ENCODE peak calls at places on chromosomes 7 and 10, in four cellular contexts. K, T, Z and W are unnamed samples.

GRCh38 chr7:24968165-24968564 is 11.8 kb downstream of the OSBPL3 start:
- DNase-seq in K (peak), T (no peak), Z (no peak), W (no peak)

GRCh38 chr7:138460176-138460648 is at the start of gene TRIM24:
- DNase-seq in K (no peak), T (peak), Z (peak), W (no peak)

GRCh38 chr10:88401671-88402347 is 181.3 kb downstream of the RNLS start:
- DNase-seq in K (peak), T (no peak), Z (peak), W (no peak)

GRCh38 chr7:103373866-103374643 is 26.6 kb downstream of the PSMC2 start:
- DNase-seq in K (no peak), T (no peak), Z (no peak), W (no peak)

GRCh38 chr7:4042402-4042801 is 639.7 kb upstream of the FOXK1 start:
- DNase-seq in K (no peak), T (no peak), Z (no peak), W (no peak)

GRCh38 chr10:128843972-128844371 is 623.1 kb upstream of the MGMT start:
- DNase-seq in K (no peak), T (no peak), Z (peak), W (no peak)

GRCh38 chr10:62079885-62080559 is 178.5 kb downstream of the ARID5B start:
- DNase-seq in K (no peak), T (no peak), Z (no peak), W (no peak)

GRCh38 chr7:122864016-122864415 is 22.2 kb downstream of the CADPS2 start:
- DNase-seq in K (no peak), T (no peak), Z (peak), W (no peak)

GRCh38 chr7:36151921-36152755 is 916 bp upstream of the EEPD1 start:
- DNase-seq in K (no peak), T (no peak), Z (no peak), W (no peak)

GRCh38 chr7:116097365-116098009 is 66.9 kb upstream of the TFEC start:
- DNase-seq in K (peak), T (no peak), Z (peak), W (peak)

GRCh38 chr7:132298782-132299181 is 277.5 kb downstream of the PLXNA4 start:
- DNase-seq in K (peak), T (no peak), Z (peak), W (no peak)

GRCh38 chr7:91875851-91876250 is 4.7 kb downstream of the MTERF1 start:
- DNase-seq in K (peak), T (no peak), Z (peak), W (no peak)

GRCh38 chr7:17532861-17533404 is 234.5 kb downstream of the AHR start:
- DNase-seq in K (peak), T (no peak), Z (peak), W (peak)

GRCh38 chr7:138729444-138729843 is 28.3 kb upstream of the SVOPL start:
- DNase-seq in K (no peak), T (no peak), Z (no peak), W (no peak)

GRCh38 chr7:20749896-20750295 is 36.8 kb downstream of the SP8 start:
- DNase-seq in K (no peak), T (no peak), Z (no peak), W (no peak)

GRCh38 chr10:118264838-118265470 is 77.2 kb downstream of the FAM204A start:
- DNase-seq in K (no peak), T (no peak), Z (no peak), W (no peak)

GRCh38 chr7:143887078-143887477 is 14.9 kb downstream of the TCAF1 start:
- DNase-seq in K (no peak), T (no peak), Z (no peak), W (no peak)

GRCh38 chr10:91412688-91413087 is 2.5 kb downstream of the HECTD2 start:
- DNase-seq in K (no peak), T (no peak), Z (no peak), W (no peak)

GRCh38 chr10:126021833-126022500 is 125.6 kb downstream of the FANK1 start:
- DNase-seq in K (no peak), T (no peak), Z (no peak), W (no peak)

GRCh38 chr10:125866421-125867029 is 14.6 kb downstream of the DHX32 start:
- DNase-seq in K (no peak), T (no peak), Z (no peak), W (no peak)

GRCh38 chr10:14659626-14660196 is 115.0 kb downstream of the FAM107B start:
- DNase-seq in K (no peak), T (no peak), Z (peak), W (no peak)

GRCh38 chr7:26492816-26493215 is 201.2 kb downstream of the SNX10 start:
- DNase-seq in K (no peak), T (no peak), Z (no peak), W (no peak)

GRCh38 chr7:90485734-90486316 is 16.4 kb downstream of the PTTG1IP2 start:
- DNase-seq in K (no peak), T (no peak), Z (no peak), W (no peak)

GRCh38 chr7:92781117-92781720 is 55.2 kb downstream of the CDK6 start:
- DNase-seq in K (peak), T (no peak), Z (peak), W (no peak)

GRCh38 chr7:81175291-81175942 is 256.6 kb upstream of the SEMA3C start:
- DNase-seq in K (no peak), T (no peak), Z (no peak), W (no peak)

GRCh38 chr7:157442456-157442855 is 105.7 kb downstream of the DNAJB6 start:
- DNase-seq in K (no peak), T (no peak), Z (no peak), W (no peak)

GRCh38 chr10:119680668-119681070 is 29.5 kb downstream of the BAG3 start:
- DNase-seq in K (no peak), T (no peak), Z (no peak), W (no peak)

GRCh38 chr10:97683556-97684357 is 3.3 kb downstream of the AVPI1 start:
- DNase-seq in K (peak), T (no peak), Z (peak), W (peak)

GRCh38 chr10:116105259-116105658 is 167.7 kb downstream of the GFRA1 start:
- DNase-seq in K (no peak), T (no peak), Z (no peak), W (no peak)

GRCh38 chr7:47488969-47489342 is 93.0 kb downstream of the TNS3 start:
- DNase-seq in K (no peak), T (no peak), Z (no peak), W (no peak)

GRCh38 chr7:139960158-139960557 is 102.6 kb downstream of the PARP12 start:
- DNase-seq in K (peak), T (no peak), Z (peak), W (no peak)

GRCh38 chr7:46137725-46138124 is 216.7 kb upstream of the IGFBP3 start:
- DNase-seq in K (no peak), T (no peak), Z (no peak), W (no peak)

GRCh38 chr7:25597881-25598456 is 369.7 kb upstream of the NPVF start:
- DNase-seq in K (no peak), T (no peak), Z (peak), W (peak)

GRCh38 chr7:105009667-105010537 is 4.1 kb upstream of the KMT2E start:
- DNase-seq in K (no peak), T (no peak), Z (no peak), W (no peak)

GRCh38 chr7:116139007-116139406 is 71.3 kb upstream of the TES start:
- DNase-seq in K (peak), T (no peak), Z (peak), W (no peak)

GRCh38 chr10:75400769-75401568 is 595 bp downstream of the ZNF503 start:
- DNase-seq in K (peak), T (no peak), Z (peak), W (peak)

GRCh38 chr10:75398238-75398629 is 3.3 kb downstream of the ZNF503 start:
- DNase-seq in K (no peak), T (no peak), Z (no peak), W (no peak)

GRCh38 chr10:75400163-75400768 is 1.3 kb downstream of the ZNF503 start:
- DNase-seq in K (no peak), T (no peak), Z (peak), W (no peak)

GRCh38 chr10:75398630-75399460 is 2.7 kb downstream of the ZNF503 start:
- DNase-seq in K (no peak), T (no peak), Z (peak), W (no peak)

DNA sequence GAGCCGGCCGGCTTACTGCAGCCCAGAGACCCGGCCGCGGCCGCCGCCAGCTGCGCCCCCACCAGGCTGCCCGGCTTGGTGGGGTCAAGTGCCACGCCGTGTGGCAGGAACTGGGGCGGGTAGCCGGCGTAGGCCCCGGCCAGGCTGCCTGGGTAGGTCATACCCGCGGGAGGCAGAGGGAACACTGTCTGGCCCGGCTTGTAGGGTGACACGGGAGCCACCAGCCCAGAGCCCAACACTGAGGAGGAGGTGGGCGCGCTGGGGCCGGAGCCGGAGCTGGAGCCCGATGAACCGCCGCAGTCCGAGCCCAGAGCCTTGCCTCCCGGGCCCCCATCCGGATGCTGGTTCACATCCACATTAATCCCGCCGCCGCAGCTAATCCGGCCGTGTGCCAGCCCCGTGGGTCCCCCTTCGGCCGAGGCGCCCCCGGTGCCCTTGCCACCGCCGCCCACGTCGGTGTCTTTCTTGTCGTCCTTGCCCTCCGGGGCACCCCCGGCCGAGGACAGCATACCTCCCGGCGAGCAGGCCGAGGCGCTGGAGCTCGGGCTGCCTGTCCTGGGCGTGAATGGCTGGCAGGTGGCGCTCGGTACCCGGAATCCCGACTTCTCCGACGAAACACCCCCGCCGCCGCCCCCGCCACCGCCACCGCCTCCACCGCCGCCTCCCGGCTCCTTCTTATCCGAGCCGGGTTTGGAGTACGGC is 2.0 kb downstream of the ZNF503 start:
- DNase-seq in K (peak), T (no peak), Z (peak), W (peak)
- TF ChIP-seq CTCF in K (peak), T (peak), Z (peak), W (peak)

GRCh38 chr10:33132626-33133025 is 174.6 kb upstream of the ITGB1 start:
- DNase-seq in K (no peak), T (no peak), Z (no peak), W (peak)
- TF ChIP-seq CTCF in K (no peak), T (no peak), Z (no peak), W (peak)

GRCh38 chr10:94314913-94315545 is 47.7 kb downstream of the NOC3L start:
- DNase-seq in K (peak), T (no peak), Z (peak), W (no peak)
- TF ChIP-seq CTCF in K (no peak), T (no peak), Z (no peak), W (no peak)

DNA sequence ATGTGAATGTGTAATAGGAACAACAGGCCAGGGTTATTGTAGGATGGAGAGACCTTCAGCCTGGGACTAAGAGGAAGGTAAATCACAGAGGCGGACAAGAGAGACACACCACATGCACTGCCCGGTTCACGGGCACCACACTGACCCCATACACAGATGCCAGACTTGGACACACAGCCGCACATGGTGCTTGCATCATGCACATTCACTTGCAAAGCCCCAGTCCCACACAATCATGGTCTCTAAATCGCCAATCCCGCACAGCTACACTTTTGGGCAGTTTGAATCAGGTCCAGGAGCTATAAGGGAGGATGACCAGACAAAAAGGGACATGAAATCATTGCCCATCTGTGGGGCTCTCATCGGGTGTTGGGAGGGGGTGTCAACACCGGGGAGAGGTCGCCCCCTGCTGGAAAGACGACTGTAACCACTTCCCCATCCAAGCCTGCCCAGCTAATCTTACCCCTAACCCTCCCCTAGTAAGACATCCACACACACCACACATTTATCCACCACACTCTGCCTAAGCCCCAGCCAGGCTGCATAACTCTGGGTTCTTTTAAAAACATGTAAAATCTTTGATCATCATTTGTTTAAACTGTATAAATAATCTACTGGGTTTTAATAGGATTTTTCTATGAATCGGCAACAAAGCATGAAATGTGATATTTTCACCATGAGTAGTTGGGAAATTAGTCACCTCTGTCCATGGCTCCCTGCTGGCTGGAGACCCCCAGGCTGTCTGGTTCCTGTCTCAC is 40.5 kb upstream of the SLF2 start:
- DNase-seq in K (peak), T (no peak), Z (peak), W (peak)
- TF ChIP-seq CTCF in K (peak), T (no peak), Z (peak), W (no peak)

GRCh38 chr10:86969421-86970041 is 1.2 kb downstream of the ADIRF start:
- DNase-seq in K (no peak), T (no peak), Z (peak), W (no peak)

GRCh38 chr10:86970887-86971145 is 2.5 kb downstream of the ADIRF start:
- DNase-seq in K (no peak), T (no peak), Z (no peak), W (no peak)

GRCh38 chr10:86970152-86970886 is 2.0 kb downstream of the ADIRF start:
- DNase-seq in K (no peak), T (no peak), Z (peak), W (no peak)

GRCh38 chr10:86972613-86973380 is 4.5 kb downstream of the ADIRF start:
- DNase-seq in K (no peak), T (no peak), Z (no peak), W (no peak)

GRCh38 chr10:86971146-86971991 is 3.1 kb downstream of the ADIRF start:
- DNase-seq in K (peak), T (no peak), Z (peak), W (peak)
- TF ChIP-seq CTCF in K (no peak), T (peak), Z (no peak), W (no peak)